ENCODE peak calls at places on chromosomes 16 and 17, in nine cellular contexts. P is right lobe of liver, I is breast epithelium, J is psoas muscle, K is A673, N is A549, R is lung, C is uterus, L is fibroblast of lung. Y is an unnamed sample.
A peak's percentile ranks its signal among the peaks of the same experiment; 100 is the strongest.

GRCh38 chr16:72285324-72285723 is 113.4 kb upstream of the PMFBP1 start:
- DNase-seq in P (no peak), I (no peak), J (no peak), K (no peak), N (no peak), R (no peak), C (no peak), L (no peak), Y (no peak)

GRCh38 chr17:79244665-79245064 is 170.0 kb downstream of the ENGASE start:
- DNase-seq in P (no peak), I (no peak), J (no peak), K (no peak), N (no peak), R (no peak), C (no peak), L (no peak), Y (no peak)

GRCh38 chr16:71499775-71500364 is 10.7 kb upstream of the ZNF19 start:
- DNase-seq in P (no peak), I (no peak), J (no peak), K (peak; percentile 67), N (peak; percentile 67), R (no peak), C (no peak), L (peak; percentile 75), Y (no peak)

GRCh38 chr17:45170976-45171337 is 9.3 kb downstream of the HEXIM2 start:
- DNase-seq in P (peak; percentile 73), I (peak; percentile 91), J (peak; percentile 80), K (no peak), N (peak; percentile 93), R (peak; percentile 64), C (peak; percentile 71), L (peak; percentile 86), Y (peak; percentile 80)

GRCh38 chr17:64028874-64029464 is 8.5 kb upstream of the ICAM2 start:
- DNase-seq in P (peak; percentile 64), I (peak; percentile 55), J (peak; percentile 54), K (peak; percentile 68), N (peak; percentile 73), R (peak; percentile 63), C (peak; percentile 54), L (peak; percentile 73), Y (peak; percentile 21)

GRCh38 chr17:74859439-74860228 is at the start of gene GRIN2C:
- DNase-seq in P (no peak), I (no peak), J (no peak), K (peak; percentile 39), N (no peak), R (no peak), C (no peak), L (no peak), Y (no peak)

GRCh38 chr16:200388-200787 is 20.1 kb downstream of the HBQ1 start:
- DNase-seq in P (no peak), I (no peak), J (no peak), K (peak; percentile 30), N (no peak), R (no peak), C (no peak), L (no peak), Y (peak; percentile 52)

GRCh38 chr17:19733953-19734526 is 14.1 kb downstream of the ALDH3A1 start:
- DNase-seq in P (no peak), I (no peak), J (no peak), K (no peak), N (no peak), R (no peak), C (no peak), L (no peak), Y (no peak)

GRCh38 chr17:80944326-80944725 is 47.3 kb upstream of the CHMP6 start:
- DNase-seq in P (no peak), I (no peak), J (no peak), K (peak; percentile 37), N (no peak), R (no peak), C (peak; percentile 12), L (no peak), Y (no peak)

GRCh38 chr16:68951991-68952877 is 108.9 kb downstream of the TANGO6 start:
- DNase-seq in P (no peak), I (no peak), J (no peak), K (no peak), N (no peak), R (no peak), C (no peak), L (no peak), Y (no peak)

GRCh38 chr16:31213877-31214704 is at the start of gene TRIM72:
- DNase-seq in P (no peak), I (no peak), J (peak; percentile 80), K (no peak), N (no peak), R (no peak), C (no peak), L (no peak), Y (no peak)
- H3K4me3 ChIP-seq in P (peak within 1 kb of the TSS; percentile 36), I (peak within 1 kb of the TSS; percentile 41), J (peak within 1 kb of the TSS; percentile 89), K (peak within 1 kb of the TSS; percentile 41), N (no peak within 1 kb of the TSS), R (no peak within 1 kb of the TSS), C (peak within 1 kb of the TSS; percentile 39), L (no peak within 1 kb of the TSS), Y (peak within 1 kb of the TSS; percentile 46)

GRCh38 chr17:37609170-37610040 is at the start of gene SYNRG:
- DNase-seq in P (peak; percentile 96), I (peak; percentile 93), J (peak; percentile 97), K (peak; percentile 91), N (peak; percentile 98), R (peak; percentile 94), C (peak; percentile 97), L (peak; percentile 95), Y (peak; percentile 82)
- TF ChIP-seq CTCF in P (peak; percentile 38), I (no peak), J (peak; percentile 22), K (peak; percentile 37), N (peak; percentile 33), R (peak; percentile 51), C (peak; percentile 46), L (no peak), Y (peak; percentile 40)

DNA sequence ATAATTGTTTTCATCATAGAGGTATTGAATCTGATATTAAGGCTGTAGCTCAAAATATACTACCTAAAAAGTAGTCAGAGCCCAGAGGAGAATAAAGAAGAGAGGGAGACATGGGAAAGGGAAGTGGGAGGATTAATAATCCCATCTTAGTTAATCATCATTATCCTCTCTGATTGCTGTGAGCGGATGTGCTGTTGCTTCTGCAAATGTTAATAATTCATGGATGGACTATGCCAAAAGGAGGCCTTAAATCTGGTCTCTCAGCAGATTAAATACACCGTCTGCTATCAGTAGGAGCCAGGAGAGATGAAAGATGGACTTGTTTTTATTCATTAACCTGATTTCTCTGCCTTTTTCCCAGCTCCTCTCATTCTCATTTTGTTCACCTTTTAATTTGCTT is 44.1 kb downstream of the NUP93 start:
- DNase-seq in P (no peak), I (no peak), J (no peak), K (peak; percentile 66), N (no peak), R (no peak), C (no peak), L (no peak), Y (no peak)
- H3K4me3 ChIP-seq in P (no peak overlapping the region), I (no peak overlapping the region), J (no peak overlapping the region), K (no peak overlapping the region), N (no peak overlapping the region), R (no peak overlapping the region), C (no peak overlapping the region), L (no peak overlapping the region), Y (no peak overlapping the region)

GRCh38 chr17:49406791-49407190 is 7.9 kb downstream of the PHB1 start:
- DNase-seq in P (no peak), I (no peak), J (no peak), K (no peak), N (no peak), R (no peak), C (no peak), L (no peak), Y (no peak)

GRCh38 chr17:49404371-49404770 is 10.3 kb downstream of the PHB1 start:
- DNase-seq in P (no peak), I (no peak), J (no peak), K (no peak), N (no peak), R (no peak), C (no peak), L (no peak), Y (no peak)

GRCh38 chr17:49404906-49405305 is 9.8 kb downstream of the PHB1 start:
- DNase-seq in P (no peak), I (no peak), J (no peak), K (no peak), N (no peak), R (no peak), C (no peak), L (no peak), Y (no peak)

GRCh38 chr17:49409066-49409465 is 5.6 kb downstream of the PHB1 start:
- DNase-seq in P (no peak), I (no peak), J (no peak), K (no peak), N (no peak), R (no peak), C (no peak), L (no peak), Y (no peak)

DNA sequence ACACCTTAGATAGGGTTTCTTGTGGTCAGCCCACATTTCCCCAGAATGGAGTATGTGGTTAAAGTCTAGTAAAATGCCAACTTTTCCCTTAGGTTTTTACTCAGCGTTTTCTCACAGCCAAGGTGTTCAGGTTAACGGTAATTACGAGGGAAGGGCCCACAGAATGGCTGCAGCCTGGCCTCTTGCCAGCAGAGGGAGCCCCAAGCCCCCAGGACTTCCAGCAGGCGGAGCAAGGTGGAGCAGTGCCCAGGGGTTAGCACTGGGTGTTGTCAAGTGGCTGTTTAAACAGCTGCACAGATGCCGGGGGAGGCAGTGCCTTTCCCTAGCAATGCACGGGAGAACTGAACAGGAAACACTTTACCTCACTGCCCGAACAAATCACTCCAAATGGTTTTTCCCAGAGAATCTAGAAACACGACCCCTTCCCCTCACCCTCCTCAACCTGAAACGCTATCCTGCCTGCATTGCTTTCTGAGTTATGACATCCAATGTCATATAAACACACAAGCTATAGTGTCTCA is 6.6 kb downstream of the PHB1 start:
- DNase-seq in P (peak; percentile 67), I (peak; percentile 57), J (peak; percentile 56), K (peak; percentile 76), N (peak; percentile 82), R (peak; percentile 82), C (peak; percentile 58), L (peak; percentile 68), Y (no peak)
- TF ChIP-seq CTCF in P (peak; percentile 69), I (peak; percentile 17), J (peak; percentile 47), K (peak; percentile 95), N (peak; percentile 100), R (peak; percentile 59), C (peak; percentile 36), L (peak; percentile 74), Y (peak; percentile 77)

DNA sequence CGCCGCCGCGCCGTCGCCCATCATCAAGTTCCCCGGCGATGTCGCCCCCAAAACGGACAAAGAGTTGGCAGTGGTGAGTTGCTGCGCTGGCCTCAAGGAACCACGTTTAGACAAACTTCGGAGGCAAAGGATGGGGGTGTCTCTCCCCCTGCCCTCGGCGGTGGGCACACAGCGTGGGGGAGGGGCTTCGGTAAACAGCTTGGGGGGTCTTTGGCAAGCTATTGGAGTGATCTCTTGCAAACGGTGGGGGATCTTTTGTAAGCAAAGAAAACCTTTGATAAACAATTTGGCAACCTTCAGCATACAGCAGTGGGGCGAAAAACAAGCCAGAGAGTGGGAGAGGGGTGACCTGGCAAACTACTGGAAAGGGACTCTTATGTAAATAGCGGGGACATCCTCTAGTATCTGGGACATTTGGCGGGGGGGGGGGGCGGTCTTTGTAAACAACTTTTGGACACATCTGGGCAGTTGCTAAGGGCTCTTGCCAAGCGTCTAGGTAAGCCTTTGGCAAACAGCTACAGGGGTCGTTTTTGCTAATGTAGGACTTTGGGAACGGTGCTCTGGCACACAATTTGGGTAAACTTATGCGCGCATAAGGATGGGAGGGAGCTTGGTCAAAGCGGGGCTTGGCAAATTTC is 681 bp downstream of the MMP2 start:
- DNase-seq in P (no peak), I (no peak), J (no peak), K (no peak), N (no peak), R (no peak), C (no peak), L (no peak), Y (no peak)
- H3K4me3 ChIP-seq in P (peak overlapping the region; percentile 37), I (peak overlapping the region; percentile 77), J (peak overlapping the region; percentile 65), K (peak overlapping the region; percentile 63), N (peak overlapping the region; percentile 60), R (peak overlapping the region; percentile 42), C (peak overlapping the region; percentile 73), L (peak overlapping the region; percentile 98), Y (peak overlapping the region; percentile 71)

Y was measured in AG09309.